ENCODE peak calls at places on chromosomes 13 and 19, in six cellular contexts. One of them, this sample, is unnamed.

GRCh38 chr19:42285988-42286348 is 16.0 kb upstream of the PRR19 start:
- DNase-seq in cardiac muscle cell: no peak
- DNase-seq in cardiac fibroblast: no peak
- DNase-seq in AG10803: no peak
- DNase-seq in fibroblast of villous mesenchyme: no peak
- DNase-seq in heart right ventricle: no peak
- DNase-seq in this sample: no peak

GRCh38 chr19:36838784-36839324 is 667 bp upstream of the ZNF790 start:
- DNase-seq in cardiac muscle cell: no peak
- DNase-seq in cardiac fibroblast: no peak
- DNase-seq in AG10803: peak
- DNase-seq in fibroblast of villous mesenchyme: peak
- DNase-seq in heart right ventricle: no peak
- DNase-seq in this sample: no peak

GRCh38 chr19:54462072-54462712 is 1.4 kb downstream of the LENG9 start:
- DNase-seq in cardiac muscle cell: no peak
- DNase-seq in cardiac fibroblast: no peak
- DNase-seq in AG10803: no peak
- DNase-seq in fibroblast of villous mesenchyme: no peak
- DNase-seq in heart right ventricle: no peak
- DNase-seq in this sample: no peak

GRCh38 chr13:47135800-47136658 is 239.2 kb upstream of the HTR2A start:
- DNase-seq in cardiac muscle cell: no peak
- DNase-seq in cardiac fibroblast: no peak
- DNase-seq in AG10803: no peak
- DNase-seq in fibroblast of villous mesenchyme: no peak
- DNase-seq in heart right ventricle: no peak
- DNase-seq in this sample: no peak

GRCh38 chr13:93320942-93321341 is 94.3 kb downstream of the GPC6 start:
- DNase-seq in cardiac muscle cell: no peak
- DNase-seq in cardiac fibroblast: peak
- DNase-seq in AG10803: peak
- DNase-seq in fibroblast of villous mesenchyme: peak
- DNase-seq in heart right ventricle: no peak
- DNase-seq in this sample: peak

GRCh38 chr13:43377149-43377548 is 353.8 kb downstream of the DNAJC15 start:
- DNase-seq in cardiac muscle cell: no peak
- DNase-seq in cardiac fibroblast: peak
- DNase-seq in AG10803: peak
- DNase-seq in fibroblast of villous mesenchyme: no peak
- DNase-seq in heart right ventricle: no peak
- DNase-seq in this sample: peak

GRCh38 chr13:113138792-113139551 is 16.4 kb downstream of the F10 start:
- DNase-seq in cardiac muscle cell: no peak
- DNase-seq in cardiac fibroblast: no peak
- DNase-seq in AG10803: no peak
- DNase-seq in fibroblast of villous mesenchyme: peak
- DNase-seq in heart right ventricle: no peak
- DNase-seq in this sample: no peak

GRCh38 chr19:5691930-5692784 is 2.1 kb downstream of the RPL36 start:
- DNase-seq in cardiac muscle cell: no peak
- DNase-seq in cardiac fibroblast: no peak
- DNase-seq in AG10803: no peak
- DNase-seq in fibroblast of villous mesenchyme: peak
- DNase-seq in heart right ventricle: no peak
- DNase-seq in this sample: no peak

GRCh38 chr19:18502633-18503294 is 19.1 kb downstream of the ELL start:
- DNase-seq in cardiac muscle cell: no peak
- DNase-seq in cardiac fibroblast: no peak
- DNase-seq in AG10803: no peak
- DNase-seq in fibroblast of villous mesenchyme: no peak
- DNase-seq in heart right ventricle: no peak
- DNase-seq in this sample: no peak

GRCh38 chr13:47112205-47112896 is 215.5 kb upstream of the HTR2A start:
- DNase-seq in cardiac muscle cell: no peak
- DNase-seq in cardiac fibroblast: peak
- DNase-seq in AG10803: no peak
- DNase-seq in fibroblast of villous mesenchyme: no peak
- DNase-seq in heart right ventricle: no peak
- DNase-seq in this sample: no peak

GRCh38 chr13:41597348-41598041 is 140.1 kb downstream of the RGCC start:
- DNase-seq in cardiac muscle cell: no peak
- DNase-seq in cardiac fibroblast: peak
- DNase-seq in AG10803: no peak
- DNase-seq in fibroblast of villous mesenchyme: no peak
- DNase-seq in heart right ventricle: no peak
- DNase-seq in this sample: no peak

GRCh38 chr19:38686530-38686888 is 39.1 kb downstream of the ACTN4 start:
- DNase-seq in cardiac muscle cell: no peak
- DNase-seq in cardiac fibroblast: no peak
- DNase-seq in AG10803: no peak
- DNase-seq in fibroblast of villous mesenchyme: no peak
- DNase-seq in heart right ventricle: no peak
- DNase-seq in this sample: no peak

GRCh38 chr19:10286803-10287737 is at the start of gene ICAM4:
- DNase-seq in cardiac muscle cell: peak
- DNase-seq in cardiac fibroblast: peak
- DNase-seq in AG10803: no peak
- DNase-seq in fibroblast of villous mesenchyme: peak
- DNase-seq in heart right ventricle: peak
- DNase-seq in this sample: peak

GRCh38 chr13:72221276-72221962 is 354.4 kb upstream of the DACH1 start:
- DNase-seq in cardiac muscle cell: peak
- DNase-seq in cardiac fibroblast: peak
- DNase-seq in AG10803: no peak
- DNase-seq in fibroblast of villous mesenchyme: no peak
- DNase-seq in heart right ventricle: no peak
- DNase-seq in this sample: peak

GRCh38 chr19:980133-980998 is 3.8 kb upstream of the WDR18 start:
- DNase-seq in cardiac muscle cell: peak
- DNase-seq in cardiac fibroblast: no peak
- DNase-seq in AG10803: no peak
- DNase-seq in fibroblast of villous mesenchyme: peak
- DNase-seq in heart right ventricle: no peak
- DNase-seq in this sample: no peak

GRCh38 chr13:99404005-99404755 is 97.0 kb upstream of the GPR183 start:
- DNase-seq in cardiac muscle cell: peak
- DNase-seq in cardiac fibroblast: no peak
- DNase-seq in AG10803: no peak
- DNase-seq in fibroblast of villous mesenchyme: no peak
- DNase-seq in heart right ventricle: no peak
- DNase-seq in this sample: no peak

GRCh38 chr13:74104661-74105275 is 29.4 kb downstream of the KLF12 start:
- DNase-seq in cardiac muscle cell: no peak
- DNase-seq in cardiac fibroblast: no peak
- DNase-seq in AG10803: no peak
- DNase-seq in fibroblast of villous mesenchyme: no peak
- DNase-seq in heart right ventricle: no peak
- DNase-seq in this sample: no peak

GRCh38 chr13:81929988-81930387 is 1589.1 kb upstream of the SPRY2 start:
- DNase-seq in cardiac muscle cell: peak
- DNase-seq in cardiac fibroblast: peak
- DNase-seq in AG10803: no peak
- DNase-seq in fibroblast of villous mesenchyme: no peak
- DNase-seq in heart right ventricle: no peak
- DNase-seq in this sample: peak

GRCh38 chr19:11375143-11375948 is 880 bp downstream of the SWSAP1 start:
- DNase-seq in cardiac muscle cell: peak
- DNase-seq in cardiac fibroblast: no peak
- DNase-seq in AG10803: no peak
- DNase-seq in fibroblast of villous mesenchyme: no peak
- DNase-seq in heart right ventricle: peak
- DNase-seq in this sample: no peak

GRCh38 chr13:29125934-29126424 is 305.8 kb downstream of the MTUS2 start:
- DNase-seq in cardiac muscle cell: no peak
- DNase-seq in cardiac fibroblast: no peak
- DNase-seq in AG10803: no peak
- DNase-seq in fibroblast of villous mesenchyme: no peak
- DNase-seq in heart right ventricle: no peak
- DNase-seq in this sample: no peak

GRCh38 chr19:41000310-41000737 is 9.2 kb downstream of the CYP2B6 start:
- DNase-seq in cardiac muscle cell: no peak
- DNase-seq in cardiac fibroblast: peak
- DNase-seq in AG10803: no peak
- DNase-seq in fibroblast of villous mesenchyme: no peak
- DNase-seq in heart right ventricle: no peak
- DNase-seq in this sample: peak

GRCh38 chr19:40989453-40989852 is 1.6 kb upstream of the CYP2B6 start:
- DNase-seq in cardiac muscle cell: no peak
- DNase-seq in cardiac fibroblast: no peak
- DNase-seq in AG10803: no peak
- DNase-seq in fibroblast of villous mesenchyme: no peak
- DNase-seq in heart right ventricle: no peak
- DNase-seq in this sample: no peak

GRCh38 chr19:40990972-40991381 is at the start of gene CYP2B6:
- DNase-seq in cardiac muscle cell: no peak
- DNase-seq in cardiac fibroblast: no peak
- DNase-seq in AG10803: no peak
- DNase-seq in fibroblast of villous mesenchyme: no peak
- DNase-seq in heart right ventricle: no peak
- DNase-seq in this sample: no peak

DNA sequence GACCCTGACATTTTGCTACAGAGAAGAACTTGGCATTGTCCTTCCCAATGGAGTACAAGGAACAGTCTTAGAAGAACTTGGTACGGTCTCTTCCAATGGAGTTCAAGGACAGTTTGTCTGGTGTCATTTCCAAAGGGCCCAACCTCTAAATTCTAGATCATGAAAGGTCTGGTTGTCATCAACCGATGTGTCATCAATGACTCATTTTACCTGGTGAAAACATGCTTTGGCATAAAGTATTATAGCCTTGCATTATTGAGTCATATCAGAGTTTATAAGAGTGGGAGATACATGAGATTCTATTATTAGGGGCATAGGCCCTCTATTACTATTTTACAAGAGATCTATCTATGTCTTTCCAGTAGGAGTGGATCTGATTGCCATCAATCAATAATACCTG is 4.3 kb downstream of the CYP2B6 start:
- DNase-seq in cardiac muscle cell: no peak
- DNase-seq in cardiac fibroblast: no peak
- DNase-seq in AG10803: no peak
- DNase-seq in fibroblast of villous mesenchyme: no peak
- DNase-seq in heart right ventricle: no peak
- DNase-seq in this sample: no peak
- H3K4me3 ChIP-seq in cardiac muscle cell: no peak
- H3K4me3 ChIP-seq in cardiac fibroblast: no peak
- H3K4me3 ChIP-seq in AG10803: no peak
- H3K4me3 ChIP-seq in fibroblast of villous mesenchyme: no peak
- H3K4me3 ChIP-seq in heart right ventricle: no peak
- H3K4me3 ChIP-seq in this sample: no peak

GRCh38 chr13:101565327-101565726 is 112.9 kb downstream of the ITGBL1 start:
- DNase-seq in cardiac muscle cell: no peak
- DNase-seq in cardiac fibroblast: no peak
- DNase-seq in AG10803: no peak
- DNase-seq in fibroblast of villous mesenchyme: no peak
- DNase-seq in heart right ventricle: no peak
- DNase-seq in this sample: no peak
- TF ChIP-seq CTCF in cardiac muscle cell: no peak
- TF ChIP-seq CTCF in cardiac fibroblast: no peak
- TF ChIP-seq CTCF in AG10803: no peak
- TF ChIP-seq CTCF in fibroblast of villous mesenchyme: no peak
- TF ChIP-seq CTCF in heart right ventricle: no peak
- TF ChIP-seq CTCF in this sample: no peak

GRCh38 chr13:39602614-39603366 is at the start of gene LHFPL6:
- DNase-seq in cardiac muscle cell: peak
- DNase-seq in cardiac fibroblast: peak
- DNase-seq in AG10803: peak
- DNase-seq in fibroblast of villous mesenchyme: peak
- DNase-seq in heart right ventricle: peak
- DNase-seq in this sample: peak

GRCh38 chr13:39600766-39601165 is 2.2 kb downstream of the LHFPL6 start:
- DNase-seq in cardiac muscle cell: no peak
- DNase-seq in cardiac fibroblast: peak
- DNase-seq in AG10803: no peak
- DNase-seq in fibroblast of villous mesenchyme: no peak
- DNase-seq in heart right ventricle: peak
- DNase-seq in this sample: peak

GRCh38 chr13:39602277-39602613 is 748 bp downstream of the LHFPL6 start:
- DNase-seq in cardiac muscle cell: no peak
- DNase-seq in cardiac fibroblast: no peak
- DNase-seq in AG10803: no peak
- DNase-seq in fibroblast of villous mesenchyme: no peak
- DNase-seq in heart right ventricle: no peak
- DNase-seq in this sample: no peak

GRCh38 chr13:39599842-39600241 is 3.2 kb downstream of the LHFPL6 start:
- DNase-seq in cardiac muscle cell: no peak
- DNase-seq in cardiac fibroblast: peak
- DNase-seq in AG10803: peak
- DNase-seq in fibroblast of villous mesenchyme: peak
- DNase-seq in heart right ventricle: no peak
- DNase-seq in this sample: peak

GRCh38 chr13:39601636-39602035 is 1.4 kb downstream of the LHFPL6 start:
- DNase-seq in cardiac muscle cell: no peak
- DNase-seq in cardiac fibroblast: no peak
- DNase-seq in AG10803: no peak
- DNase-seq in fibroblast of villous mesenchyme: no peak
- DNase-seq in heart right ventricle: no peak
- DNase-seq in this sample: no peak
- H3K4me3 ChIP-seq in cardiac muscle cell: peak
- H3K4me3 ChIP-seq in cardiac fibroblast: peak
- H3K4me3 ChIP-seq in AG10803: peak
- H3K4me3 ChIP-seq in fibroblast of villous mesenchyme: peak
- H3K4me3 ChIP-seq in heart right ventricle: peak
- H3K4me3 ChIP-seq in this sample: peak

GRCh38 chr13:27005556-27005955 is 166.1 kb downstream of the USP12 start:
- DNase-seq in cardiac muscle cell: no peak
- DNase-seq in cardiac fibroblast: no peak
- DNase-seq in AG10803: peak
- DNase-seq in fibroblast of villous mesenchyme: no peak
- DNase-seq in heart right ventricle: no peak
- DNase-seq in this sample: peak

GRCh38 chr13:27006519-27007161 is 165.0 kb downstream of the USP12 start:
- DNase-seq in cardiac muscle cell: peak
- DNase-seq in cardiac fibroblast: peak
- DNase-seq in AG10803: peak
- DNase-seq in fibroblast of villous mesenchyme: peak
- DNase-seq in heart right ventricle: no peak
- DNase-seq in this sample: peak

GRCh38 chr13:27005976-27006518 is 165.6 kb downstream of the USP12 start:
- DNase-seq in cardiac muscle cell: no peak
- DNase-seq in cardiac fibroblast: no peak
- DNase-seq in AG10803: no peak
- DNase-seq in fibroblast of villous mesenchyme: no peak
- DNase-seq in heart right ventricle: no peak
- DNase-seq in this sample: no peak

GRCh38 chr13:27004389-27004788 is 167.2 kb downstream of the USP12 start:
- DNase-seq in cardiac muscle cell: no peak
- DNase-seq in cardiac fibroblast: no peak
- DNase-seq in AG10803: peak
- DNase-seq in fibroblast of villous mesenchyme: no peak
- DNase-seq in heart right ventricle: no peak
- DNase-seq in this sample: no peak

DNA sequence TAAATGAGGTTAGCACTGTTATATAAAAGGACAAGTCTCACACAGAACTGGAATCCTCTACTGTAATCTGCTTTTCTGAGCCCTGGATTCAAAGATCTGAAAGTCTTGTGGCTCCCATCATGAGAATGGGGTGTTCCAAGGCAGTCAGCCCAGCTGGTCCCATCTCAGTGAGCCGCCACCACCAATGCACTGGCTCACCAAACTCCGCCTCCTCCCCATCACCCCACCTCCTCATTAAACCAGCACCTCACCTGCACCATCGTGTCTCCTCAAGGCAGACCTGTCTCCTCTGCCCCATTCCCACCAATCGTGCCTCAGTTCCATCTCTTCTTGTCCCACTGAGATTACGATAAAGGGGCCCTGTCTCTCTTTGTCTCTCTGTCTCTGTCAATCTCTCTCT is 166.7 kb downstream of the USP12 start:
- DNase-seq in cardiac muscle cell: no peak
- DNase-seq in cardiac fibroblast: no peak
- DNase-seq in AG10803: no peak
- DNase-seq in fibroblast of villous mesenchyme: no peak
- DNase-seq in heart right ventricle: no peak
- DNase-seq in this sample: no peak
- TF ChIP-seq CTCF in cardiac muscle cell: no peak
- TF ChIP-seq CTCF in cardiac fibroblast: no peak
- TF ChIP-seq CTCF in AG10803: no peak
- TF ChIP-seq CTCF in fibroblast of villous mesenchyme: no peak
- TF ChIP-seq CTCF in heart right ventricle: no peak
- TF ChIP-seq CTCF in this sample: no peak